ENCODE peak calls at places on chromosomes 16 and 17, in four cellular contexts. B is stomach; G is CD4-positive, alpha-beta memory T cell; K is psoas muscle. D is an unnamed sample.

GRCh38 chr16:86884256-86884655 is 305.9 kb downstream of the FOXL1 start:
- DNase-seq in G (no peak), K (no peak), B (no peak), D (no peak)

GRCh38 chr17:81647640-81648012 is 8.7 kb downstream of the PDE6G start:
- DNase-seq in K (no peak), G (no peak), B (no peak), D (no peak)

GRCh38 chr16:54242199-54242598 is 44.4 kb downstream of the IRX3 start:
- DNase-seq in B (no peak), G (no peak), K (no peak), D (no peak)

GRCh38 chr17:13297198-13297597 is 279.4 kb upstream of the ELAC2 start:
- DNase-seq in G (no peak), K (no peak), B (no peak), D (no peak)

GRCh38 chr16:55944377-55944802 is 69.2 kb upstream of the CES5A start:
- DNase-seq in B (peak), G (peak), K (peak), D (peak)

GRCh38 chr16:89444151-89444723 is 46.1 kb downstream of the ANKRD11 start:
- DNase-seq in K (no peak), B (no peak), G (no peak), D (no peak)

GRCh38 chr17:46737331-46737730 is 81.2 kb downstream of the WNT3 start:
- DNase-seq in K (no peak), G (no peak), B (no peak), D (no peak)

GRCh38 chr17:63476494-63476856 is 386 bp upstream of the ACE start:
- DNase-seq in K (no peak), B (no peak), G (no peak), D (no peak)

GRCh38 chr16:72415379-72415778 is 243.4 kb upstream of the PMFBP1 start:
- DNase-seq in K (no peak), B (no peak), G (no peak), D (no peak)

GRCh38 chr16:84478172-84478948 is 26.1 kb downstream of the MEAK7 start:
- DNase-seq in B (peak), G (no peak), K (no peak), D (no peak)

GRCh38 chr17:56142325-56142724 is 10.9 kb upstream of the ANKFN1 start:
- DNase-seq in K (no peak), G (no peak), B (no peak), D (no peak)

GRCh38 chr16:78822509-78822908 is 723.1 kb downstream of the WWOX start:
- DNase-seq in G (no peak), B (no peak), K (no peak), D (no peak)

GRCh38 chr16:76748698-76749097 is 442.3 kb upstream of the MON1B start:
- DNase-seq in K (no peak), B (no peak), G (no peak), D (no peak)

GRCh38 chr17:54891176-54891821 is 9.4 kb upstream of the TOM1L1 start:
- DNase-seq in K (no peak), B (no peak), G (no peak), D (peak)

GRCh38 chr16:79211581-79211980 is 389.0 kb downstream of the MAF start:
- DNase-seq in G (no peak), B (no peak), K (no peak), D (no peak)

GRCh38 chr17:75878174-75878998 is at the start of gene TRIM47:
- DNase-seq in B (peak), G (no peak), K (peak), D (peak)

GRCh38 chr16:16907089-16907488 is 528.1 kb downstream of the NPIPA7 start:
- DNase-seq in K (no peak), G (no peak), B (no peak), D (no peak)

GRCh38 chr17:62703776-62704380 is 76.4 kb downstream of the MRC2 start:
- DNase-seq in K (peak), G (no peak), B (peak), D (peak)

GRCh38 chr17:49515196-49515770 is 20.2 kb downstream of the NGFR start:
- DNase-seq in B (peak), G (no peak), K (peak), D (peak)

GRCh38 chr16:48812856-48813255 is 202.9 kb upstream of the N4BP1 start:
- DNase-seq in B (no peak), K (no peak), G (no peak), D (no peak)

GRCh38 chr17:72134560-72135399 is 14.0 kb downstream of the SOX9 start:
- DNase-seq in K (no peak), B (no peak), G (no peak), D (no peak)

GRCh38 chr16:49701867-49702494 is 153.9 kb downstream of the ZNF423 start:
- DNase-seq in K (peak), G (no peak), B (no peak), D (no peak)

GRCh38 chr17:77491921-77492445 is 351.2 kb downstream of the SEC14L1 start:
- DNase-seq in B (no peak), G (peak), K (no peak), D (peak)

GRCh38 chr16:11793840-11794239 is 3.2 kb downstream of the ZC3H7A start:
- DNase-seq in B (no peak), K (no peak), G (no peak), D (no peak)

GRCh38 chr17:67602974-67603373 is 114.8 kb upstream of the NOL11 start:
- DNase-seq in K (no peak), G (peak), B (peak), D (peak)

GRCh38 chr16:53064179-53064578 is 9.4 kb downstream of the CHD9 start:
- DNase-seq in K (no peak), B (no peak), G (no peak), D (no peak)

GRCh38 chr16:85159226-85159980 is 47.1 kb upstream of the CIBAR2 start:
- DNase-seq in K (no peak), G (no peak), B (no peak), D (no peak)

GRCh38 chr17:17476865-17477467 is at the start of gene MED9:
- DNase-seq in B (peak), K (peak), G (peak), D (peak)

GRCh38 chr16:19859603-19860002 is 25.0 kb downstream of the GPRC5B start:
- DNase-seq in B (no peak), K (no peak), G (no peak), D (no peak)
- H3K4me3 ChIP-seq in B (no peak), K (no peak), G (no peak), D (no peak)

GRCh38 chr17:57861737-57862409 is 12.0 kb upstream of the MRPS23 start:
- DNase-seq in G (no peak), K (peak), B (peak), D (no peak)

GRCh38 chr17:57860414-57860999 is 10.7 kb upstream of the MRPS23 start:
- DNase-seq in K (no peak), G (no peak), B (no peak), D (no peak)

GRCh38 chr17:57859601-57860413 is 10.0 kb upstream of the MRPS23 start:
- DNase-seq in K (no peak), B (no peak), G (no peak), D (no peak)

GRCh38 chr17:57862410-57862989 is 12.7 kb upstream of the MRPS23 start:
- DNase-seq in K (no peak), G (no peak), B (no peak), D (no peak)

GRCh38 chr17:57861000-57861736 is 11.3 kb upstream of the MRPS23 start:
- DNase-seq in B (peak), G (peak), K (peak), D (peak)
- H3K4me3 ChIP-seq in B (peak), G (peak), K (peak), D (peak)

DNA sequence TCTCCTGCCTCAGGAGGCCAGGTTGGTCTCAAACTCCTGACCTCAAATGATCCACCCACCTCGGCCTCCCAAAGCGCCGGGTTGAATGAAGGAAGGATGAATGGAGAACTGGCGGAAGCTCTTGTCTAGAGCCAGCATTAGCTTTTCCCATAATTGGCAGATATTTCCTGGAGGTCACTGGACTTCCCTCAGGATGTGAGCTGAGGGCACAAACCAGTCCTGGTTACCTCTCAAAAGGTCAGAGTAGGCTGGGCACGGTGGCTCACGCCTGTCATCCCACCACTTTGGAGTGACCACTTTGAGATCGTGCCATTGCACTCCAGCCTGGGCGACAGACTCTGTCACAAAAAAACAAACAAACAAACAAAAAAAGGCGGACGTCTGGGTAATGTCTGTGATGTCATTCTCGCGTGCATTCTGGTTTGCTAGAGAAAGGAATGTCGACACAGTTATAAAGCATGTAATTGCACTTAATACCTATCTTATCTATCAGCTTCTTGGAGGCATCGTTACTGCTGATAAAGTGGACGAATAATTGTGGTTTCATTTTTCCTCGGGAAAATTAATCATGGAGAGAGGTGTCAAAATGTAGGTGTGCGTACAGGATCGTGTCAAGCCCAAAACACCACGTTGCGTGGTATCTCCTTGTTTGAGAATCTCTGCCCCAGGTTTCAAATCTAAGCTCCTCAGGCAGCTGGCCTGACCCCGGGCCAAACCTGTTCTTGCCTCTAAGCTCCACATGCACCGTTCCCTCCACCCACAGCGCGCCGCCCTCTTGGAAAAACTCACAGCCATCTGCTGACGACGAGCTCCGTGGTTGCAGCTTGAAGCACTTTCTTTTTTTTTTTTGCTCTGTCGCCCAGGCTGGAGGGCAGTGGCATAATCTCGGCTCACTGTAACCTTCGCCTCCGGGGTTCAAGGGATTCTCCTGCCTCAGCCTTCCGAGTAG is 6.4 kb upstream of the CRK start:
- DNase-seq in G (peak), B (peak), K (no peak), D (no peak)
- H3K4me3 ChIP-seq in G (no peak), B (no peak), K (no peak), D (no peak)

GRCh38 chr17:57810740-57811632 is 38.9 kb downstream of the MRPS23 start:
- DNase-seq in B (no peak), K (peak), G (no peak), D (no peak)
- H3K4me3 ChIP-seq in B (peak), K (peak), G (no peak), D (no peak)

GRCh38 chr17:27403480-27404005 is 52.7 kb upstream of the KSR1 start:
- DNase-seq in B (no peak), G (no peak), K (no peak), D (no peak)

GRCh38 chr17:27413295-27413694 is 43.0 kb upstream of the KSR1 start:
- DNase-seq in B (no peak), G (no peak), K (no peak), D (no peak)

GRCh38 chr17:27402943-27403342 is 53.3 kb upstream of the KSR1 start:
- DNase-seq in B (no peak), G (no peak), K (no peak), D (no peak)

GRCh38 chr17:27408891-27409290 is 47.4 kb upstream of the KSR1 start:
- DNase-seq in G (no peak), K (no peak), B (peak), D (no peak)

DNA sequence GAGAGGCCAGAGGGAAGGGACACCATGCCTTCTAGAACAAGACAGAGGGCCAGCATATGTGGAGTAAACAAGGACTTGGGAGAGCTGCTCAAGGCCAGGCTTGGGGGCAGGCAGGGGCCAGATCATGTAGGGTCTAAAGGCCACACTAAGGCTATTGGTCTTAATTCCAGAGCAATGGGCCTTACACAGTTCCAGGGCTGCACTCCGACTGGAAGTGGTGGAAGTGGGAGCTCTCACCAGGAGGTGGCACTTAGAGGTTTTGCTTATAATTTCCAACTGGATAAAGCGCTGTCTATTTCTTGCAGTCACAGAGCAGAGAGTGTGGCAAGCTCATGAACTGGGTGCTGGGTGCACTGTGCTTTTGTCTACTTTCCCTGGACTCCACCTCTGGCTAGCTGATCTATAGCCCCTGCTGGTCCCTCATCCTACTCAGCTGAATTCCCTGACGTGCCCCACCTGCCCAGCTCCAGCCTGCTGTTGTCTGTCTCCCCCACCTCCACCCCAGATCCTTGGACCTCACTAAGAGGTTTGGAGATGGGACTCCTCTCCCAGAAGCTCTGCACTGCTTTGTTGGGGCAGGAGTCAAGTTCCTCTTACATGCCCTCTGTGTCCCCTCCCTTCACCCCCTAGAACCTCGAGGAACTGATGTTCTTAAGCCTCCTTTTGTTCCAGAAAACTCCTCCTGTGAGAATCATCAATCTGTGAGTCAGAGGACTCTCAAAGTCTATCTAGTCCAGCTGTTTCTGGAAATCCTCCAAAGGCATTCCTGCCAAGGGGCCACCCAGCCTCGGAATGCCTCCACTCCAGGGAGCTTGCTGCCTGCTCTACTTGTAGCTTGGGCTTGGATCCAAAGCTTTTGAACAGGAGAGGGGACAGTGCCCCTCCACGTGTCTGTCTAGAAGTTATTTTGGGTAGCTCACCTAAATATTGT is 48.1 kb upstream of the KSR1 start:
- DNase-seq in G (no peak), K (no peak), B (peak), D (no peak)
- H3K4me3 ChIP-seq in G (no peak), K (no peak), B (no peak), D (no peak)